ENCODE peak calls at places on chromosomes 11 and 22, in five cellular contexts. One of them, this sample, is unnamed.

GRCh38 chr11:119652907-119653659 is 75.9 kb downstream of the NECTIN1 start:
- DNase-seq in CD4-positive, alpha-beta memory T cell: no peak
- DNase-seq in CD8-positive, alpha-beta memory T cell: no peak
- DNase-seq in thoracic aorta: no peak
- DNase-seq in vagina: no peak
- DNase-seq in this sample: no peak

GRCh38 chr11:33017478-33017877 is 1.8 kb downstream of the DEPDC7 start:
- DNase-seq in vagina: no peak
- DNase-seq in CD8-positive, alpha-beta memory T cell: no peak
- DNase-seq in CD4-positive, alpha-beta memory T cell: no peak
- DNase-seq in thoracic aorta: no peak
- DNase-seq in this sample: no peak

GRCh38 chr22:46002757-46003270 is 25.9 kb upstream of the WNT7B start:
- DNase-seq in thoracic aorta: no peak
- DNase-seq in vagina: no peak
- DNase-seq in CD8-positive, alpha-beta memory T cell: no peak
- DNase-seq in CD4-positive, alpha-beta memory T cell: no peak
- DNase-seq in this sample: no peak

GRCh38 chr11:47154738-47155570 is 21.7 kb downstream of the ARFGAP2 start:
- DNase-seq in thoracic aorta: no peak
- DNase-seq in vagina: no peak
- DNase-seq in CD8-positive, alpha-beta memory T cell: peak; percentile 65
- DNase-seq in CD4-positive, alpha-beta memory T cell: no peak
- DNase-seq in this sample: no peak

GRCh38 chr22:44201556-44202129 is 20.9 kb downstream of the PARVG start:
- DNase-seq in thoracic aorta: no peak
- DNase-seq in CD4-positive, alpha-beta memory T cell: no peak
- DNase-seq in vagina: no peak
- DNase-seq in CD8-positive, alpha-beta memory T cell: peak; percentile 22
- DNase-seq in this sample: no peak

GRCh38 chr11:123302751-123303195 is 107.7 kb upstream of the CLMP start:
- DNase-seq in thoracic aorta: no peak
- DNase-seq in vagina: no peak
- DNase-seq in CD4-positive, alpha-beta memory T cell: no peak
- DNase-seq in CD8-positive, alpha-beta memory T cell: no peak
- DNase-seq in this sample: no peak

GRCh38 chr11:68950776-68951175 is 30.0 kb downstream of the MRGPRD start:
- DNase-seq in thoracic aorta: no peak
- DNase-seq in vagina: no peak
- DNase-seq in CD8-positive, alpha-beta memory T cell: no peak
- DNase-seq in CD4-positive, alpha-beta memory T cell: no peak
- DNase-seq in this sample: no peak

GRCh38 chr11:77117485-77117884 is 10.6 kb upstream of the MYO7A start:
- DNase-seq in thoracic aorta: no peak
- DNase-seq in vagina: no peak
- DNase-seq in CD4-positive, alpha-beta memory T cell: no peak
- DNase-seq in CD8-positive, alpha-beta memory T cell: no peak
- DNase-seq in this sample: no peak

GRCh38 chr11:61332266-61332822 is 561 bp downstream of the DDB1 start:
- DNase-seq in CD8-positive, alpha-beta memory T cell: no peak
- DNase-seq in vagina: no peak
- DNase-seq in thoracic aorta: no peak
- DNase-seq in CD4-positive, alpha-beta memory T cell: no peak
- DNase-seq in this sample: no peak

GRCh38 chr11:10358696-10359095 is 53.8 kb downstream of the ADM start:
- DNase-seq in vagina: no peak
- DNase-seq in CD8-positive, alpha-beta memory T cell: no peak
- DNase-seq in thoracic aorta: no peak
- DNase-seq in CD4-positive, alpha-beta memory T cell: no peak
- DNase-seq in this sample: no peak

GRCh38 chr11:83033972-83034672 is 37.6 kb downstream of the RAB30 start:
- DNase-seq in thoracic aorta: no peak
- DNase-seq in CD8-positive, alpha-beta memory T cell: no peak
- DNase-seq in vagina: no peak
- DNase-seq in CD4-positive, alpha-beta memory T cell: no peak
- DNase-seq in this sample: no peak

GRCh38 chr11:1118755-1119275 is 38.9 kb upstream of the MUC5AC start:
- DNase-seq in thoracic aorta: no peak
- DNase-seq in CD4-positive, alpha-beta memory T cell: no peak
- DNase-seq in vagina: no peak
- DNase-seq in CD8-positive, alpha-beta memory T cell: peak; percentile 38
- DNase-seq in this sample: no peak

GRCh38 chr11:85809881-85810280 is 1.1 kb downstream of the SYTL2 start:
- DNase-seq in CD4-positive, alpha-beta memory T cell: no peak
- DNase-seq in CD8-positive, alpha-beta memory T cell: peak; percentile 63
- DNase-seq in thoracic aorta: no peak
- DNase-seq in vagina: no peak
- DNase-seq in this sample: no peak

GRCh38 chr11:60887531-60887930 is 18.9 kb downstream of the PRPF19 start:
- DNase-seq in thoracic aorta: no peak
- DNase-seq in CD8-positive, alpha-beta memory T cell: no peak
- DNase-seq in CD4-positive, alpha-beta memory T cell: peak; percentile 14
- DNase-seq in vagina: no peak
- DNase-seq in this sample: no peak

GRCh38 chr22:20618488-20618887 is 111.1 kb downstream of the MED15 start:
- DNase-seq in thoracic aorta: no peak
- DNase-seq in CD4-positive, alpha-beta memory T cell: no peak
- DNase-seq in CD8-positive, alpha-beta memory T cell: no peak
- DNase-seq in vagina: no peak
- DNase-seq in this sample: no peak

GRCh38 chr11:86814775-86815174 is 14.4 kb downstream of the PRSS23 start:
- DNase-seq in vagina: no peak
- DNase-seq in CD4-positive, alpha-beta memory T cell: no peak
- DNase-seq in thoracic aorta: no peak
- DNase-seq in CD8-positive, alpha-beta memory T cell: no peak
- DNase-seq in this sample: no peak

GRCh38 chr11:10931761-10932700 is 74.2 kb upstream of the ZBED5 start:
- DNase-seq in CD4-positive, alpha-beta memory T cell: no peak
- DNase-seq in thoracic aorta: no peak
- DNase-seq in vagina: no peak
- DNase-seq in CD8-positive, alpha-beta memory T cell: peak; percentile 46
- DNase-seq in this sample: no peak

GRCh38 chr11:88535916-88536547 is 198.5 kb upstream of the CTSC start:
- DNase-seq in CD4-positive, alpha-beta memory T cell: no peak
- DNase-seq in vagina: no peak
- DNase-seq in thoracic aorta: no peak
- DNase-seq in CD8-positive, alpha-beta memory T cell: no peak
- DNase-seq in this sample: no peak

GRCh38 chr11:126838779-126839178 is 161.8 kb downstream of the KIRREL3 start:
- DNase-seq in thoracic aorta: no peak
- DNase-seq in vagina: no peak
- DNase-seq in CD8-positive, alpha-beta memory T cell: no peak
- DNase-seq in CD4-positive, alpha-beta memory T cell: no peak
- DNase-seq in this sample: no peak

GRCh38 chr11:119907122-119907933 is 178.3 kb upstream of the NECTIN1 start:
- DNase-seq in CD8-positive, alpha-beta memory T cell: no peak
- DNase-seq in vagina: no peak
- DNase-seq in thoracic aorta: no peak
- DNase-seq in CD4-positive, alpha-beta memory T cell: no peak
- DNase-seq in this sample: no peak

GRCh38 chr11:46348566-46348981 is 1.3 kb downstream of the DGKZ start:
- DNase-seq in vagina: no peak
- DNase-seq in CD8-positive, alpha-beta memory T cell: no peak
- DNase-seq in thoracic aorta: no peak
- DNase-seq in CD4-positive, alpha-beta memory T cell: no peak
- DNase-seq in this sample: no peak

GRCh38 chr11:20024172-20024935 is 135.9 kb downstream of the DBX1 start:
- DNase-seq in CD4-positive, alpha-beta memory T cell: no peak
- DNase-seq in vagina: no peak
- DNase-seq in CD8-positive, alpha-beta memory T cell: no peak
- DNase-seq in thoracic aorta: no peak
- DNase-seq in this sample: no peak

GRCh38 chr11:16605440-16605970 is 132.9 kb upstream of the C11orf58 start:
- DNase-seq in thoracic aorta: no peak
- DNase-seq in CD8-positive, alpha-beta memory T cell: no peak
- DNase-seq in vagina: no peak
- DNase-seq in CD4-positive, alpha-beta memory T cell: no peak
- DNase-seq in this sample: no peak

GRCh38 chr11:128934926-128935325 is 7.7 kb downstream of the TP53AIP1 start:
- DNase-seq in vagina: no peak
- DNase-seq in thoracic aorta: no peak
- DNase-seq in CD8-positive, alpha-beta memory T cell: no peak
- DNase-seq in CD4-positive, alpha-beta memory T cell: no peak
- DNase-seq in this sample: no peak

GRCh38 chr11:72078477-72078876 is 1.9 kb downstream of the NUMA1 start:
- DNase-seq in CD8-positive, alpha-beta memory T cell: no peak
- DNase-seq in thoracic aorta: no peak
- DNase-seq in vagina: no peak
- DNase-seq in CD4-positive, alpha-beta memory T cell: no peak
- DNase-seq in this sample: no peak

GRCh38 chr11:72080326-72081183 is at the start of the genes LRRC51 and NUMA1:
- DNase-seq in CD4-positive, alpha-beta memory T cell: peak; percentile 99
- DNase-seq in vagina: peak; percentile 100
- DNase-seq in CD8-positive, alpha-beta memory T cell: peak; percentile 100
- DNase-seq in thoracic aorta: peak; percentile 100
- DNase-seq in this sample: peak; percentile 100

GRCh38 chr11:72081184-72081644 is 564 bp downstream of the LRRC51 start:
- DNase-seq in thoracic aorta: no peak
- DNase-seq in vagina: no peak
- DNase-seq in CD4-positive, alpha-beta memory T cell: no peak
- DNase-seq in CD8-positive, alpha-beta memory T cell: no peak
- DNase-seq in this sample: no peak

GRCh38 chr11:72081856-72082255 is 1.2 kb downstream of the LRRC51 start:
- DNase-seq in CD8-positive, alpha-beta memory T cell: no peak
- DNase-seq in thoracic aorta: no peak
- DNase-seq in CD4-positive, alpha-beta memory T cell: no peak
- DNase-seq in vagina: no peak
- DNase-seq in this sample: no peak

DNA sequence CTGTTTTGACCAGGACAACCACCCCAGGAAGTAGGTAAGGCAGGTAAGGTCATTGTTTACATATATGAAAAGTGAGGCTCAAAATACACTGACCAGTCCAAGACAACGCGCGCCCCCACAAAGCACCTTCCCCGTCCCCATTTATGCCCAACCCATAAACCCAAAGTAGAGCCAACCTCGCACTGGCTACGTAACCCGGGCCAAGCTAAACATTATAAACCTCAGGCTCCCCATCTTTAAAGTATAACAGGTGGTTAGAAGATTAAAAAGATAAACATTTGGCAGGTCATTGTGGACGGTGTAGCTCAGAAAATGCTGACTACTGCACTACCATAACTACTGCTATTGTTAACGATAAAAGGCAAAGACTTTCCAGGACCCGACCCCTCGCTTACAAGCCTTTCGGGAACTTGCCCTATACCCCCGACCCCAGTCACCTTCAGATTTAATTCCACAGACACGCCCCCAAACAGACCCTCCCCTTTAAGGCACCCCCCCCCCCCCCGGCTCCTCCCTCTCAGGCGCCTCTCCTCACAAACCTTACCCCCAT is 491 bp downstream of the NUMA1 start:
- DNase-seq in vagina: no peak
- DNase-seq in thoracic aorta: no peak
- DNase-seq in CD4-positive, alpha-beta memory T cell: no peak
- DNase-seq in CD8-positive, alpha-beta memory T cell: peak; percentile 56
- DNase-seq in this sample: no peak
- H3K4me1 ChIP-seq in vagina: peaks cover 30% of the 10 kb centered on the region
- H3K4me1 ChIP-seq in thoracic aorta: peaks cover 27% of the 10 kb centered on the region
- H3K4me1 ChIP-seq in CD4-positive, alpha-beta memory T cell: peaks cover 27% of the 10 kb centered on the region
- H3K4me1 ChIP-seq in CD8-positive, alpha-beta memory T cell: peaks cover 20% of the 10 kb centered on the region
- H3K4me1 ChIP-seq in this sample: peaks cover 11% of the 10 kb centered on the region

DNA sequence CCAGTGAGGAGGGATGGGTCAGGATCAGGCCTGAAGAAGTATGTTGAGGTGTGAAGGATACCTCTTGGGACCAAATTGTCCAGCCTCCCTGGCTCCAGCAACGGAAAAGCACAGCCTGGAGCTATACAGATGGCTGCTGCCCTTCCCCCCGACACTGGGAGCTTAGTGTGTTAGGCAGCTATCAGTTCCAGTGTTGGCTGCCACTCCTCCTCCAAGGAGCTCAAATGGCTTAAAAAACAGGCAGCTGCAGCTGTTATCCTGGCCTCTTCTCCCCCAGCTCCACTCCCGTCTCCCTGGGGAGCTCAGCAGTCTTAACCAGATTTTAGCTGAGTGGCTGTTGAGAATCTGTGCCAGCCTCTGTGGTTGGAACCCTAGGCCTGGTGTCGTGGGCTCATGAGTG is 225.0 kb downstream of the JRKL start:
- DNase-seq in CD8-positive, alpha-beta memory T cell: no peak
- DNase-seq in vagina: no peak
- DNase-seq in thoracic aorta: no peak
- DNase-seq in CD4-positive, alpha-beta memory T cell: no peak
- DNase-seq in this sample: no peak
- H3K4me3 ChIP-seq in CD8-positive, alpha-beta memory T cell: no peak overlapping the region
- H3K4me3 ChIP-seq in vagina: no peak overlapping the region
- H3K4me3 ChIP-seq in thoracic aorta: no peak overlapping the region
- H3K4me3 ChIP-seq in CD4-positive, alpha-beta memory T cell: no peak overlapping the region
- H3K4me3 ChIP-seq in this sample: no peak overlapping the region

GRCh38 chr22:31244044-31244942 is 32.2 kb downstream of the LIMK2 start:
- DNase-seq in CD4-positive, alpha-beta memory T cell: no peak
- DNase-seq in vagina: no peak
- DNase-seq in CD8-positive, alpha-beta memory T cell: no peak
- DNase-seq in thoracic aorta: no peak
- DNase-seq in this sample: no peak
- H3K27ac ChIP-seq in CD4-positive, alpha-beta memory T cell: no peak overlapping the region
- H3K27ac ChIP-seq in vagina: no peak overlapping the region
- H3K27ac ChIP-seq in CD8-positive, alpha-beta memory T cell: no peak overlapping the region
- H3K27ac ChIP-seq in thoracic aorta: peak overlapping the region; percentile 80
- H3K27ac ChIP-seq in this sample: no peak overlapping the region

DNA sequence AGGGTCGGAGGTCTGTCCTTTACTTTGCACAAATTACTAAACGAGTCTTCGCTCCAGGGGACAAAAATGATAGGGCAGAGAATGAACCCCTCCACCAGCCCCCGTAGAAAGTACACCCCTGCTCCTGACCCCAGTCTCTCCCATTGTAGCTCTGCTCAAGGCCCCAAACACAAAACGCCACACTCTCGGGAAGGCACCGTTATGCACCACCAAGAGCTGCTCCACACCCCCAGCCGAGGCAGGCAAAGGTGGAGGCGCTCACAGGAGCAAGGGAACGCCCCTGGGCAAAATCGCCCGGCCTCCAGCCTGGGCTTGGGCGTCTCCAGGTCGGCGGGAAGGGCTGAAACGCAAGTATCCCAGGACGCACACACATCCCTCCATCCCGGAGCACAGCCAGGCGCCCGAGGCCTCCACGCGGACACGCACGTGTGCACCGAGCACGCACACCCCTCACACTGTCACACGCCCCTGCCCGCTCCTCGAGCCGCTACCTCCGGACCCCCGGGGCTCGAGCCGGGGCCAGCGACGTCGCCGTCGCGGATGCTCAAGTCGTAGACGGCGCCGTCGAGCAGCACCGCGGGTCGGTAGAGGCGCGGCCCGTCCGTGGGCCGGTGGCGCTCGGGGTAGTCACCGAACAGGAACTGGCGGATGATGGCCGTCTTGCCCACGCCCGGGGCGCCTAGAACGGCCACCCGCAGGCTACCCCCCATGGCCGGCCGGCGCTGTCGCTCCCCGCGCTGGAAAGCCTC is 786 bp downstream of the RASL10A start:
- DNase-seq in CD8-positive, alpha-beta memory T cell: no peak
- DNase-seq in CD4-positive, alpha-beta memory T cell: no peak
- DNase-seq in thoracic aorta: no peak
- DNase-seq in vagina: no peak
- DNase-seq in this sample: no peak
- H3K4me1 ChIP-seq in CD8-positive, alpha-beta memory T cell: peaks cover 11% of the 10 kb centered on the region
- H3K4me1 ChIP-seq in CD4-positive, alpha-beta memory T cell: peaks cover 19% of the 10 kb centered on the region
- H3K4me1 ChIP-seq in thoracic aorta: peaks cover 51% of the 10 kb centered on the region
- H3K4me1 ChIP-seq in vagina: peaks cover 53% of the 10 kb centered on the region
- H3K4me1 ChIP-seq in this sample: peaks cover 26% of the 10 kb centered on the region

This sample was measured in effector memory CD4-positive, alpha-beta T cell.